ENCODE peak calls at places on chromosomes 4 and X, in seven cellular contexts. One of them, this sample, is unnamed.

GRCh38 chr4:145785391-145786008 is 105.6 kb downstream of the C4orf51 start:
- DNase-seq in activated B cell treated with CpG ODN at 0.5 μM for 24 hours: no peak
- DNase-seq in NCI-H1092 treated with DMSO at 0.1 percent for 48 hours: peak
- DNase-seq in HCT116: no peak
- DNase-seq in LoVo: no peak
- DNase-seq in iris pigment epithelial cell: peak
- DNase-seq in activated gamma-delta T cell: no peak
- DNase-seq in this sample: no peak

GRCh38 chr4:71526626-71527406 is 188.0 kb downstream of the SLC4A4 start:
- DNase-seq in LoVo: no peak
- DNase-seq in activated B cell treated with CpG ODN at 0.5 μM for 24 hours: no peak
- DNase-seq in iris pigment epithelial cell: no peak
- DNase-seq in activated gamma-delta T cell: no peak
- DNase-seq in NCI-H1092 treated with DMSO at 0.1 percent for 48 hours: no peak
- DNase-seq in HCT116: peak
- DNase-seq in this sample: no peak

GRCh38 chr4:13528823-13529129 is 15.5 kb downstream of the NKX3-2 start:
- DNase-seq in HCT116: no peak
- DNase-seq in iris pigment epithelial cell: no peak
- DNase-seq in activated gamma-delta T cell: no peak
- DNase-seq in NCI-H1092 treated with DMSO at 0.1 percent for 48 hours: no peak
- DNase-seq in activated B cell treated with CpG ODN at 0.5 μM for 24 hours: no peak
- DNase-seq in LoVo: no peak
- DNase-seq in this sample: no peak

GRCh38 chr4:67555447-67555846 is 3.1 kb upstream of the STAP1 start:
- DNase-seq in iris pigment epithelial cell: no peak
- DNase-seq in activated B cell treated with CpG ODN at 0.5 μM for 24 hours: no peak
- DNase-seq in HCT116: no peak
- DNase-seq in LoVo: no peak
- DNase-seq in activated gamma-delta T cell: no peak
- DNase-seq in NCI-H1092 treated with DMSO at 0.1 percent for 48 hours: no peak
- DNase-seq in this sample: no peak

GRCh38 chrX:45351478-45351877 is 150.8 kb upstream of the DIPK2B start:
- DNase-seq in NCI-H1092 treated with DMSO at 0.1 percent for 48 hours: no peak
- DNase-seq in HCT116: no peak
- DNase-seq in iris pigment epithelial cell: peak
- DNase-seq in activated B cell treated with CpG ODN at 0.5 μM for 24 hours: no peak
- DNase-seq in LoVo: peak
- DNase-seq in activated gamma-delta T cell: no peak
- DNase-seq in this sample: no peak

GRCh38 chrX:10106801-10107200 is 50.0 kb upstream of the CLCN4 start:
- DNase-seq in iris pigment epithelial cell: peak
- DNase-seq in LoVo: no peak
- DNase-seq in NCI-H1092 treated with DMSO at 0.1 percent for 48 hours: no peak
- DNase-seq in activated gamma-delta T cell: no peak
- DNase-seq in activated B cell treated with CpG ODN at 0.5 μM for 24 hours: no peak
- DNase-seq in HCT116: no peak
- DNase-seq in this sample: no peak

GRCh38 chr4:42412251-42412650 is 15.0 kb downstream of the SHISA3 start:
- DNase-seq in activated gamma-delta T cell: no peak
- DNase-seq in activated B cell treated with CpG ODN at 0.5 μM for 24 hours: no peak
- DNase-seq in LoVo: no peak
- DNase-seq in iris pigment epithelial cell: peak
- DNase-seq in NCI-H1092 treated with DMSO at 0.1 percent for 48 hours: no peak
- DNase-seq in HCT116: no peak
- DNase-seq in this sample: no peak

GRCh38 chr4:86895692-86896488 is 3.7 kb upstream of the C4orf36 start:
- DNase-seq in HCT116: peak
- DNase-seq in activated B cell treated with CpG ODN at 0.5 μM for 24 hours: no peak
- DNase-seq in activated gamma-delta T cell: no peak
- DNase-seq in NCI-H1092 treated with DMSO at 0.1 percent for 48 hours: peak
- DNase-seq in iris pigment epithelial cell: peak
- DNase-seq in LoVo: peak
- DNase-seq in this sample: no peak

GRCh38 chrX:101429934-101430333 is 21.9 kb downstream of the HNRNPH2 start:
- DNase-seq in activated gamma-delta T cell: no peak
- DNase-seq in iris pigment epithelial cell: peak
- DNase-seq in NCI-H1092 treated with DMSO at 0.1 percent for 48 hours: no peak
- DNase-seq in HCT116: no peak
- DNase-seq in activated B cell treated with CpG ODN at 0.5 μM for 24 hours: no peak
- DNase-seq in LoVo: no peak
- DNase-seq in this sample: no peak

GRCh38 chrX:106170318-106170717 is 2.2 kb downstream of the PWWP3B start:
- DNase-seq in HCT116: peak
- DNase-seq in iris pigment epithelial cell: peak
- DNase-seq in NCI-H1092 treated with DMSO at 0.1 percent for 48 hours: no peak
- DNase-seq in activated B cell treated with CpG ODN at 0.5 μM for 24 hours: no peak
- DNase-seq in LoVo: peak
- DNase-seq in activated gamma-delta T cell: no peak
- DNase-seq in this sample: no peak

GRCh38 chrX:100072286-100072685 is 337.8 kb downstream of the PCDH19 start:
- DNase-seq in NCI-H1092 treated with DMSO at 0.1 percent for 48 hours: no peak
- DNase-seq in iris pigment epithelial cell: no peak
- DNase-seq in activated B cell treated with CpG ODN at 0.5 μM for 24 hours: no peak
- DNase-seq in activated gamma-delta T cell: no peak
- DNase-seq in HCT116: no peak
- DNase-seq in LoVo: no peak
- DNase-seq in this sample: no peak

GRCh38 chr4:37953620-37954325 is 6.4 kb upstream of the PTTG2 start:
- DNase-seq in LoVo: no peak
- DNase-seq in activated gamma-delta T cell: no peak
- DNase-seq in activated B cell treated with CpG ODN at 0.5 μM for 24 hours: no peak
- DNase-seq in iris pigment epithelial cell: peak
- DNase-seq in HCT116: no peak
- DNase-seq in NCI-H1092 treated with DMSO at 0.1 percent for 48 hours: no peak
- DNase-seq in this sample: no peak

GRCh38 chrX:39755152-39756032 is 342.4 kb downstream of the BCOR start:
- DNase-seq in activated gamma-delta T cell: no peak
- DNase-seq in activated B cell treated with CpG ODN at 0.5 μM for 24 hours: no peak
- DNase-seq in HCT116: peak
- DNase-seq in LoVo: peak
- DNase-seq in NCI-H1092 treated with DMSO at 0.1 percent for 48 hours: peak
- DNase-seq in iris pigment epithelial cell: peak
- DNase-seq in this sample: peak

GRCh38 chr4:83866821-83867220 is 330.9 kb downstream of the GPAT3 start:
- DNase-seq in LoVo: no peak
- DNase-seq in iris pigment epithelial cell: peak
- DNase-seq in activated gamma-delta T cell: no peak
- DNase-seq in activated B cell treated with CpG ODN at 0.5 μM for 24 hours: no peak
- DNase-seq in HCT116: no peak
- DNase-seq in NCI-H1092 treated with DMSO at 0.1 percent for 48 hours: no peak
- DNase-seq in this sample: no peak

GRCh38 chr4:113411496-113411938 is 350.0 kb downstream of the CAMK2D start:
- DNase-seq in NCI-H1092 treated with DMSO at 0.1 percent for 48 hours: no peak
- DNase-seq in LoVo: peak
- DNase-seq in activated gamma-delta T cell: no peak
- DNase-seq in HCT116: no peak
- DNase-seq in iris pigment epithelial cell: peak
- DNase-seq in activated B cell treated with CpG ODN at 0.5 μM for 24 hours: no peak
- DNase-seq in this sample: no peak

GRCh38 chrX:117834076-117834475 is 282.5 kb downstream of the KLHL13 start:
- DNase-seq in HCT116: no peak
- DNase-seq in activated B cell treated with CpG ODN at 0.5 μM for 24 hours: no peak
- DNase-seq in NCI-H1092 treated with DMSO at 0.1 percent for 48 hours: no peak
- DNase-seq in LoVo: peak
- DNase-seq in iris pigment epithelial cell: no peak
- DNase-seq in activated gamma-delta T cell: no peak
- DNase-seq in this sample: no peak

GRCh38 chrX:54961750-54962149 is 32.2 kb downstream of the PFKFB1 start:
- DNase-seq in LoVo: no peak
- DNase-seq in activated gamma-delta T cell: no peak
- DNase-seq in iris pigment epithelial cell: no peak
- DNase-seq in activated B cell treated with CpG ODN at 0.5 μM for 24 hours: no peak
- DNase-seq in HCT116: no peak
- DNase-seq in NCI-H1092 treated with DMSO at 0.1 percent for 48 hours: no peak
- DNase-seq in this sample: no peak

GRCh38 chrX:10902001-10902400 is 209.1 kb upstream of the HCCS start:
- DNase-seq in activated gamma-delta T cell: no peak
- DNase-seq in iris pigment epithelial cell: peak
- DNase-seq in LoVo: no peak
- DNase-seq in activated B cell treated with CpG ODN at 0.5 μM for 24 hours: no peak
- DNase-seq in NCI-H1092 treated with DMSO at 0.1 percent for 48 hours: no peak
- DNase-seq in HCT116: no peak
- DNase-seq in this sample: no peak

GRCh38 chr4:169940460-169940859 is 85.7 kb downstream of the MFAP3L start:
- DNase-seq in activated gamma-delta T cell: no peak
- DNase-seq in activated B cell treated with CpG ODN at 0.5 μM for 24 hours: no peak
- DNase-seq in iris pigment epithelial cell: no peak
- DNase-seq in LoVo: no peak
- DNase-seq in HCT116: no peak
- DNase-seq in NCI-H1092 treated with DMSO at 0.1 percent for 48 hours: no peak
- DNase-seq in this sample: peak